ENCODE peak calls at places on chromosomes 11 and 22, in seven cellular contexts. One of them, this sample, is unnamed.
A peak's percentile ranks its signal among the peaks of the same experiment; 100 is the strongest.

GRCh38 chr11:125586618-125587017 is 6.0 kb upstream of the STT3A start:
- DNase-seq in CD4-positive, CD25-positive, alpha-beta regulatory T cell: no peak
- DNase-seq in right atrium auricular region: no peak
- DNase-seq in H7: no peak
- DNase-seq in hepatocyte: no peak
- DNase-seq in IMR-90: no peak
- DNase-seq in body of pancreas: no peak
- DNase-seq in this sample: no peak

GRCh38 chr22:41914611-41915034 is 251 bp downstream of the SHISA8 start:
- DNase-seq in H7: peak; percentile 91
- DNase-seq in right atrium auricular region: no peak
- DNase-seq in IMR-90: no peak
- DNase-seq in hepatocyte: no peak
- DNase-seq in CD4-positive, CD25-positive, alpha-beta regulatory T cell: no peak
- DNase-seq in body of pancreas: no peak
- DNase-seq in this sample: no peak

GRCh38 chr11:79501688-79502087 is 60.9 kb upstream of the TENM4 start:
- DNase-seq in body of pancreas: no peak
- DNase-seq in IMR-90: no peak
- DNase-seq in hepatocyte: peak; percentile 52
- DNase-seq in CD4-positive, CD25-positive, alpha-beta regulatory T cell: no peak
- DNase-seq in right atrium auricular region: no peak
- DNase-seq in H7: no peak
- DNase-seq in this sample: no peak

GRCh38 chr11:111428113-111428876 is 49.2 kb upstream of the POU2AF1 start:
- DNase-seq in H7: no peak
- DNase-seq in hepatocyte: no peak
- DNase-seq in body of pancreas: no peak
- DNase-seq in right atrium auricular region: no peak
- DNase-seq in IMR-90: no peak
- DNase-seq in CD4-positive, CD25-positive, alpha-beta regulatory T cell: no peak
- DNase-seq in this sample: no peak

GRCh38 chr11:118921929-118922744 is 3.6 kb downstream of the BCL9L start:
- DNase-seq in body of pancreas: peak; percentile 95
- DNase-seq in hepatocyte: peak; percentile 91
- DNase-seq in H7: peak; percentile 92
- DNase-seq in IMR-90: peak; percentile 56
- DNase-seq in CD4-positive, CD25-positive, alpha-beta regulatory T cell: no peak
- DNase-seq in right atrium auricular region: peak; percentile 93
- DNase-seq in this sample: peak; percentile 47

GRCh38 chr22:30730351-30730750 is 35.7 kb downstream of the OSBP2 start:
- DNase-seq in hepatocyte: no peak
- DNase-seq in IMR-90: peak; percentile 64
- DNase-seq in body of pancreas: no peak
- DNase-seq in CD4-positive, CD25-positive, alpha-beta regulatory T cell: no peak
- DNase-seq in H7: no peak
- DNase-seq in right atrium auricular region: no peak
- DNase-seq in this sample: no peak

GRCh38 chr11:66188580-66188979 is 79.9 kb upstream of the RAB1B start:
- DNase-seq in hepatocyte: peak; percentile 10
- DNase-seq in CD4-positive, CD25-positive, alpha-beta regulatory T cell: no peak
- DNase-seq in right atrium auricular region: no peak
- DNase-seq in H7: no peak
- DNase-seq in IMR-90: peak; percentile 85
- DNase-seq in body of pancreas: no peak
- DNase-seq in this sample: peak; percentile 77

GRCh38 chr11:46710821-46711269 is 8.2 kb upstream of the F2 start:
- DNase-seq in CD4-positive, CD25-positive, alpha-beta regulatory T cell: no peak
- DNase-seq in H7: no peak
- DNase-seq in hepatocyte: no peak
- DNase-seq in IMR-90: peak; percentile 97
- DNase-seq in right atrium auricular region: peak; percentile 82
- DNase-seq in body of pancreas: peak; percentile 36
- DNase-seq in this sample: peak; percentile 97

GRCh38 chr11:47864910-47865309 is 16.8 kb upstream of the NUP160 start:
- DNase-seq in body of pancreas: no peak
- DNase-seq in IMR-90: no peak
- DNase-seq in H7: no peak
- DNase-seq in hepatocyte: no peak
- DNase-seq in CD4-positive, CD25-positive, alpha-beta regulatory T cell: no peak
- DNase-seq in right atrium auricular region: no peak
- DNase-seq in this sample: no peak

GRCh38 chr11:34075178-34075820 is 23.8 kb downstream of the CAPRIN1 start:
- DNase-seq in CD4-positive, CD25-positive, alpha-beta regulatory T cell: no peak
- DNase-seq in right atrium auricular region: no peak
- DNase-seq in hepatocyte: no peak
- DNase-seq in IMR-90: peak; percentile 77
- DNase-seq in H7: no peak
- DNase-seq in body of pancreas: no peak
- DNase-seq in this sample: peak; percentile 78

GRCh38 chr11:71491531-71492329 is 35.3 kb upstream of the KRTAP5-7 start:
- DNase-seq in IMR-90: no peak
- DNase-seq in H7: no peak
- DNase-seq in body of pancreas: no peak
- DNase-seq in hepatocyte: no peak
- DNase-seq in right atrium auricular region: peak; percentile 40
- DNase-seq in CD4-positive, CD25-positive, alpha-beta regulatory T cell: no peak
- DNase-seq in this sample: no peak

GRCh38 chr11:122723576-122723975 is 68.1 kb downstream of the UBASH3B start:
- DNase-seq in IMR-90: peak; percentile 45
- DNase-seq in CD4-positive, CD25-positive, alpha-beta regulatory T cell: no peak
- DNase-seq in hepatocyte: no peak
- DNase-seq in H7: no peak
- DNase-seq in body of pancreas: no peak
- DNase-seq in right atrium auricular region: no peak
- DNase-seq in this sample: peak; percentile 60

GRCh38 chr22:24471570-24471969 is 23.6 kb upstream of the UPB1 start:
- DNase-seq in body of pancreas: peak; percentile 43
- DNase-seq in CD4-positive, CD25-positive, alpha-beta regulatory T cell: no peak
- DNase-seq in IMR-90: peak; percentile 92
- DNase-seq in right atrium auricular region: peak; percentile 84
- DNase-seq in H7: no peak
- DNase-seq in hepatocyte: no peak
- DNase-seq in this sample: peak; percentile 96

GRCh38 chr22:25193548-25193947 is 6.1 kb upstream of the CRYBB3 start:
- DNase-seq in hepatocyte: peak; percentile 29
- DNase-seq in right atrium auricular region: no peak
- DNase-seq in IMR-90: no peak
- DNase-seq in CD4-positive, CD25-positive, alpha-beta regulatory T cell: no peak
- DNase-seq in H7: peak; percentile 84
- DNase-seq in body of pancreas: no peak
- DNase-seq in this sample: no peak

GRCh38 chr22:31646186-31647019 is 15.6 kb downstream of the PISD start:
- DNase-seq in H7: peak; percentile 20
- DNase-seq in hepatocyte: peak; percentile 81
- DNase-seq in IMR-90: peak; percentile 100
- DNase-seq in body of pancreas: no peak
- DNase-seq in right atrium auricular region: no peak
- DNase-seq in CD4-positive, CD25-positive, alpha-beta regulatory T cell: no peak
- DNase-seq in this sample: peak; percentile 99

GRCh38 chr11:96215094-96215782 is 127.8 kb downstream of the MAML2 start:
- DNase-seq in CD4-positive, CD25-positive, alpha-beta regulatory T cell: peak; percentile 80
- DNase-seq in hepatocyte: no peak
- DNase-seq in body of pancreas: no peak
- DNase-seq in H7: no peak
- DNase-seq in right atrium auricular region: no peak
- DNase-seq in IMR-90: peak; percentile 76
- DNase-seq in this sample: peak; percentile 66

GRCh38 chr11:111540114-111540920 is at the start of gene LAYN:
- DNase-seq in CD4-positive, CD25-positive, alpha-beta regulatory T cell: peak; percentile 81
- DNase-seq in hepatocyte: peak; percentile 73
- DNase-seq in IMR-90: peak; percentile 62
- DNase-seq in body of pancreas: peak; percentile 25
- DNase-seq in H7: peak; percentile 86
- DNase-seq in right atrium auricular region: no peak
- DNase-seq in this sample: no peak

GRCh38 chr11:106311531-106312230 is 234.2 kb downstream of the AASDHPPT start:
- DNase-seq in hepatocyte: no peak
- DNase-seq in body of pancreas: no peak
- DNase-seq in right atrium auricular region: no peak
- DNase-seq in CD4-positive, CD25-positive, alpha-beta regulatory T cell: no peak
- DNase-seq in H7: no peak
- DNase-seq in IMR-90: no peak
- DNase-seq in this sample: no peak

GRCh38 chr11:128174465-128175101 is 412.8 kb downstream of the ETS1 start:
- DNase-seq in IMR-90: peak; percentile 67
- DNase-seq in body of pancreas: no peak
- DNase-seq in right atrium auricular region: no peak
- DNase-seq in hepatocyte: no peak
- DNase-seq in CD4-positive, CD25-positive, alpha-beta regulatory T cell: no peak
- DNase-seq in H7: peak; percentile 13
- DNase-seq in this sample: peak; percentile 73

GRCh38 chr22:49458708-49459099 is 369.0 kb downstream of the BRD1 start:
- DNase-seq in IMR-90: no peak
- DNase-seq in H7: no peak
- DNase-seq in right atrium auricular region: no peak
- DNase-seq in CD4-positive, CD25-positive, alpha-beta regulatory T cell: no peak
- DNase-seq in hepatocyte: no peak
- DNase-seq in body of pancreas: no peak
- DNase-seq in this sample: no peak

GRCh38 chr22:45268958-45269844 is 15.5 kb upstream of the UPK3A start:
- DNase-seq in IMR-90: peak; percentile 53
- DNase-seq in CD4-positive, CD25-positive, alpha-beta regulatory T cell: peak; percentile 76
- DNase-seq in hepatocyte: peak; percentile 95
- DNase-seq in body of pancreas: peak; percentile 85
- DNase-seq in right atrium auricular region: peak; percentile 79
- DNase-seq in H7: peak; percentile 96
- DNase-seq in this sample: no peak

GRCh38 chr22:27783436-27784098 is 18.0 kb downstream of the MN1 start:
- DNase-seq in CD4-positive, CD25-positive, alpha-beta regulatory T cell: no peak
- DNase-seq in IMR-90: no peak
- DNase-seq in body of pancreas: no peak
- DNase-seq in hepatocyte: no peak
- DNase-seq in H7: no peak
- DNase-seq in right atrium auricular region: no peak
- DNase-seq in this sample: no peak

GRCh38 chr22:27788889-27789288 is 12.7 kb downstream of the MN1 start:
- DNase-seq in CD4-positive, CD25-positive, alpha-beta regulatory T cell: no peak
- DNase-seq in IMR-90: no peak
- DNase-seq in right atrium auricular region: no peak
- DNase-seq in body of pancreas: no peak
- DNase-seq in H7: no peak
- DNase-seq in hepatocyte: no peak
- DNase-seq in this sample: peak; percentile 59

GRCh38 chr22:27784099-27784446 is 17.5 kb downstream of the MN1 start:
- DNase-seq in CD4-positive, CD25-positive, alpha-beta regulatory T cell: no peak
- DNase-seq in body of pancreas: no peak
- DNase-seq in IMR-90: no peak
- DNase-seq in right atrium auricular region: no peak
- DNase-seq in hepatocyte: no peak
- DNase-seq in H7: no peak
- DNase-seq in this sample: no peak

GRCh38 chr22:27786253-27786898 is 15.2 kb downstream of the MN1 start:
- DNase-seq in right atrium auricular region: no peak
- DNase-seq in H7: no peak
- DNase-seq in hepatocyte: no peak
- DNase-seq in CD4-positive, CD25-positive, alpha-beta regulatory T cell: no peak
- DNase-seq in body of pancreas: no peak
- DNase-seq in IMR-90: no peak
- DNase-seq in this sample: peak; percentile 56

GRCh38 chr22:27785818-27786217 is 15.7 kb downstream of the MN1 start:
- DNase-seq in CD4-positive, CD25-positive, alpha-beta regulatory T cell: no peak
- DNase-seq in IMR-90: no peak
- DNase-seq in H7: no peak
- DNase-seq in hepatocyte: no peak
- DNase-seq in right atrium auricular region: no peak
- DNase-seq in body of pancreas: no peak
- DNase-seq in this sample: no peak
- H3K4me3 ChIP-seq in CD4-positive, CD25-positive, alpha-beta regulatory T cell: no peak overlapping the region
- H3K4me3 ChIP-seq in IMR-90: no peak overlapping the region
- H3K4me3 ChIP-seq in H7: no peak overlapping the region
- H3K4me3 ChIP-seq in hepatocyte: no peak overlapping the region
- H3K4me3 ChIP-seq in right atrium auricular region: no peak overlapping the region
- H3K4me3 ChIP-seq in body of pancreas: no peak overlapping the region
- H3K4me3 ChIP-seq in this sample: no peak overlapping the region

DNA sequence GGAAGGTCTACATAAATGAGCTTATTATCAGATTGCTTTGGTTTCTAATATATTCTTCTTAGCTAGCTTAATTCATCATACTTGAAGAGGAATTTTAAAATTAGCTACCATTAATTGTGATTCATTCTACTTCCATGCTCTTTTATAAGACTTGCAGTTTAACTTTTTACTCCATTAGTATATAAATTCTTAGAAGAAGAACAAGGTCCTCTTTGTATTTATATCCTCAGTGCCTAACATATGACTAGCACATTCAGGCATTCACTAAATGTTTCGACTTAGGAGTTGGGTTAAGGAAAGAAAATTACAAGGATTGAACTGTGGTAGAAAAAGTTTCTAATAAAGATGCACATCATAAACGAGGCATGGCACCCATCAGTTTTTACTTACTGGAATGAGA is 1135.5 kb downstream of the JRKL start:
- DNase-seq in hepatocyte: no peak
- DNase-seq in H7: no peak
- DNase-seq in body of pancreas: no peak
- DNase-seq in CD4-positive, CD25-positive, alpha-beta regulatory T cell: no peak
- DNase-seq in IMR-90: no peak
- DNase-seq in right atrium auricular region: no peak
- DNase-seq in this sample: no peak
- H3K4me3 ChIP-seq in hepatocyte: no peak overlapping the region
- H3K4me3 ChIP-seq in H7: no peak overlapping the region
- H3K4me3 ChIP-seq in body of pancreas: no peak overlapping the region
- H3K4me3 ChIP-seq in CD4-positive, CD25-positive, alpha-beta regulatory T cell: no peak overlapping the region
- H3K4me3 ChIP-seq in IMR-90: no peak overlapping the region
- H3K4me3 ChIP-seq in right atrium auricular region: no peak overlapping the region
- H3K4me3 ChIP-seq in this sample: no peak overlapping the region

DNA sequence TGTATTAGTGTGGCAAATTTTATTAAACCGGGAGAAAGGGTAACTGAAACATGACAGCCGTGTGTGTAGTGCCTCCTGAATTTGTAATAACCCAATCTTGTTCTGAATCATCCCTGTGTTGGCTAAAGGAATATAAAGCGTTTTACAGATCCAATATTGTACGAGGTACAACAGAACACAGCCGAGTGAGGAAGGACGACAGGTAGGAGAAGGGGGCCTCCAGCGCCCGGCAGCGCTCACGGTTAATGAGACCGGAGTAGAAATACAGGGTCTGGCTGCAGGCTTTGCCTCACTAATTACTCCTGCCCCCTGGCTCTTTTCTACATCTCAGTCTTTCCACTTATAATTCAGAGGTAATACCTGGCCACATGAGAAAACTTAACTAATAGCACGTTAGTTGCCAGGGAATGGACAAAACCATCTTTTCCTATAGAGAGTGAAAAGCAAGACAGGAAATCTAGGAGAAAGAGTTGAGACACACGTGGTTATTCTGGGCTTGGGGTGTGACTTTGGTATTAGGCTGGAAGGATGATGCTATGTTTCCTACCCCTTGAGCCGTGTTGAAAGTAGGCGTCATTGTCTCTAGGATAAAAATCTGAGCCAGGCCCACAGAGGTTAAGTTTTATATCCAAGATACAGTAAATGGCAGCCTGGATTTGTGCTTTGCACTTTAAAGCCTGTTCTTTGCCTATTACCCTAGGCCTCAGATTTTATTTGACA is 54.0 kb downstream of the GRIK4 start:
- DNase-seq in body of pancreas: no peak
- DNase-seq in CD4-positive, CD25-positive, alpha-beta regulatory T cell: no peak
- DNase-seq in right atrium auricular region: no peak
- DNase-seq in hepatocyte: no peak
- DNase-seq in IMR-90: no peak
- DNase-seq in H7: no peak
- DNase-seq in this sample: peak; percentile 52
- H3K4me3 ChIP-seq in body of pancreas: no peak overlapping the region
- H3K4me3 ChIP-seq in CD4-positive, CD25-positive, alpha-beta regulatory T cell: no peak overlapping the region
- H3K4me3 ChIP-seq in right atrium auricular region: no peak overlapping the region
- H3K4me3 ChIP-seq in hepatocyte: no peak overlapping the region
- H3K4me3 ChIP-seq in IMR-90: no peak overlapping the region
- H3K4me3 ChIP-seq in H7: peak overlapping the region; percentile 71
- H3K4me3 ChIP-seq in this sample: no peak overlapping the region

GRCh38 chr11:10728779-10729472 is 22.1 kb upstream of the CTR9 start:
- DNase-seq in body of pancreas: no peak
- DNase-seq in H7: peak; percentile 82
- DNase-seq in CD4-positive, CD25-positive, alpha-beta regulatory T cell: no peak
- DNase-seq in right atrium auricular region: no peak
- DNase-seq in hepatocyte: peak; percentile 53
- DNase-seq in IMR-90: peak; percentile 35
- DNase-seq in this sample: no peak
- H3K4me3 ChIP-seq in body of pancreas: no peak overlapping the region
- H3K4me3 ChIP-seq in H7: peak overlapping the region; percentile 53
- H3K4me3 ChIP-seq in CD4-positive, CD25-positive, alpha-beta regulatory T cell: no peak overlapping the region
- H3K4me3 ChIP-seq in right atrium auricular region: no peak overlapping the region
- H3K4me3 ChIP-seq in hepatocyte: peak overlapping the region; percentile 11
- H3K4me3 ChIP-seq in IMR-90: no peak overlapping the region
- H3K4me3 ChIP-seq in this sample: no peak overlapping the region